ENCODE peak calls at places on chromosomes 4 and X, in eight cellular contexts. L is GM12878, H is right lobe of liver, E is tibial nerve, A is left ventricle myocardium inferior, C is MM.1S, P is A549, K is Panc1. J is an unnamed sample.
A peak's percentile ranks its signal among the peaks of the same experiment; 100 is the strongest.

GRCh38 chrX:130834830-130835229 is 68.2 kb downstream of the ENOX2 start:
- DNase-seq in L (no peak), H (no peak), E (no peak), A (no peak), C (no peak), P (no peak), K (no peak), J (no peak)

GRCh38 chr4:14667624-14668295 is 334.5 kb upstream of the CPEB2 start:
- DNase-seq in L (no peak), H (no peak), E (no peak), A (no peak), C (no peak), P (peak; percentile 35), K (no peak), J (no peak)

GRCh38 chrX:152138388-152138784 is at the start of gene MAGEA10:
- DNase-seq in L (no peak), H (no peak), E (no peak), A (no peak), C (no peak), P (no peak), K (no peak), J (no peak)

GRCh38 chr4:8274772-8275241 is 5.3 kb downstream of the HTRA3 start:
- DNase-seq in L (no peak), H (no peak), E (peak; percentile 83), A (peak; percentile 90), C (no peak), P (no peak), K (no peak), J (peak; percentile 86)

GRCh38 chrX:63128509-63128908 is 222.6 kb downstream of the SPIN4 start:
- DNase-seq in L (peak; percentile 53), H (peak; percentile 26), E (no peak), A (no peak), C (peak; percentile 59), P (peak; percentile 36), K (peak; percentile 12), J (no peak)

GRCh38 chr4:119709418-119709817 is 80.8 kb upstream of the PDE5A start:
- DNase-seq in L (no peak), H (no peak), E (no peak), A (no peak), C (no peak), P (no peak), K (no peak), J (no peak)

GRCh38 chr4:24802648-24803047 is 7.3 kb downstream of the SOD3 start:
- DNase-seq in L (no peak), H (no peak), E (no peak), A (no peak), C (peak; percentile 42), P (no peak), K (no peak), J (no peak)

GRCh38 chrX:1486177-1486576 is 33.5 kb upstream of the ASMTL start:
- DNase-seq in L (no peak), H (no peak), E (no peak), A (no peak), C (no peak), P (no peak), K (no peak), J (no peak)

GRCh38 chr4:53555111-53555510 is 36.2 kb downstream of the LNX1 start:
- DNase-seq in L (no peak), H (no peak), E (no peak), A (no peak), C (no peak), P (no peak), K (no peak), J (no peak)

GRCh38 chr4:121599049-121599448 is 97.7 kb downstream of the ANXA5 start:
- DNase-seq in L (no peak), H (no peak), E (no peak), A (no peak), C (no peak), P (no peak), K (no peak), J (no peak)

GRCh38 chr4:121593760-121594159 is 103.0 kb downstream of the ANXA5 start:
- DNase-seq in L (no peak), H (no peak), E (no peak), A (no peak), C (no peak), P (no peak), K (no peak), J (no peak)

GRCh38 chr4:121597346-121597934 is 99.3 kb downstream of the ANXA5 start:
- DNase-seq in L (no peak), H (no peak), E (no peak), A (no peak), C (no peak), P (no peak), K (no peak), J (no peak)

DNA sequence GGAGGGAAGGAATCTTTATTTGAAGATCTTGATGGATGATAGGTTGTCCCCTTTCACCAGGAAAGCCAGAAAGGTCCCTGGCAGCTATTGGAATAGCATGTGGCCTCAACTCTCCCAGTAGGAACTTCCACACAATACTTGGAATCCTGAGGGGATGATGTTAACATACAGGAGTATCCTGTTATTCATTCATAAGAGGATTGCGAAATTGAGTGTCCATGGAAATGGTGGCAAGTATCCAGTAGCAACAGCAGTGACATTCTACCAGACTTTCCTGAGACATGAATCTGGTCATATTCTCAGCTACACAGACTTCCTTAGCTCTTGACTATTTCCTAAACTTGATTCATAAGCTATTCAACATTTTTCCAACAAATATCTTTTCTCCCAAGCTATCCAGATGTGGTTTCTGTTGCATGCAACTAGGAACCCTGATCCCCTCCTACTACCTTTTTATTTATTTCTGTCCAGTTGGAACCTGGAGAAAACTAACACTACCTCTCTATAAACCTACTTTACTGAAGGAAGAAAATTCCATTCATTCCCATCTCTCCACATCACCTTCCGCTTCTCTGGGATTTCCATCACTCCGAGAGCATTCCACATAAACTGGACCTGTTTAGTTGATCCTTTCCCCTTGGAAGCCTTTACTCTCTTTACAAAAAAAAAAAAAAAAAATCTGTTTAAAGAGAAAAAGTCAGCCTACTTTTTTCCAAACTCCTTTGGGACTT is 101.8 kb downstream of the ANXA5 start:
- DNase-seq in L (no peak), H (no peak), E (peak; percentile 50), A (no peak), C (no peak), P (peak; percentile 2), K (no peak), J (no peak)
- H3K27ac ChIP-seq in L (no peak overlapping the region), H (no peak overlapping the region), E (no peak overlapping the region), A (peak overlapping the region; percentile 82), C (no peak overlapping the region), P (no peak overlapping the region), K (no peak overlapping the region), J (no peak overlapping the region)

GRCh38 chrX:138771042-138771441 is 59.5 kb upstream of the FGF13 start:
- DNase-seq in L (no peak), H (no peak), E (no peak), A (no peak), C (no peak), P (no peak), K (no peak), J (no peak)

GRCh38 chrX:138769918-138770317 is 58.4 kb upstream of the FGF13 start:
- DNase-seq in L (no peak), H (no peak), E (no peak), A (no peak), C (no peak), P (no peak), K (no peak), J (no peak)

GRCh38 chrX:138777230-138777629 is 65.7 kb upstream of the FGF13 start:
- DNase-seq in L (no peak), H (no peak), E (no peak), A (no peak), C (no peak), P (no peak), K (no peak), J (no peak)

GRCh38 chrX:138775501-138775900 is 64.0 kb upstream of the FGF13 start:
- DNase-seq in L (no peak), H (no peak), E (no peak), A (no peak), C (peak; percentile 41), P (peak; percentile 26), K (no peak), J (no peak)
- TF ChIP-seq CTCF in L (peak; percentile 18), H (peak; percentile 53), E (peak; percentile 29), A (peak; percentile 50), C (peak; percentile 49), P (peak; percentile 35), K (peak; percentile 59), J (peak; percentile 29)

GRCh38 chrX:42954880-42955279 is 176.9 kb upstream of the PPP1R2C start:
- DNase-seq in L (no peak), H (no peak), E (no peak), A (no peak), C (no peak), P (no peak), K (no peak), J (no peak)
- H3K27ac ChIP-seq in L (peak overlapping the region; percentile 65), H (no peak overlapping the region), E (no peak overlapping the region), A (no peak overlapping the region), C (peak overlapping the region; percentile 57), P (no peak overlapping the region), K (no peak overlapping the region), J (no peak overlapping the region)

DNA sequence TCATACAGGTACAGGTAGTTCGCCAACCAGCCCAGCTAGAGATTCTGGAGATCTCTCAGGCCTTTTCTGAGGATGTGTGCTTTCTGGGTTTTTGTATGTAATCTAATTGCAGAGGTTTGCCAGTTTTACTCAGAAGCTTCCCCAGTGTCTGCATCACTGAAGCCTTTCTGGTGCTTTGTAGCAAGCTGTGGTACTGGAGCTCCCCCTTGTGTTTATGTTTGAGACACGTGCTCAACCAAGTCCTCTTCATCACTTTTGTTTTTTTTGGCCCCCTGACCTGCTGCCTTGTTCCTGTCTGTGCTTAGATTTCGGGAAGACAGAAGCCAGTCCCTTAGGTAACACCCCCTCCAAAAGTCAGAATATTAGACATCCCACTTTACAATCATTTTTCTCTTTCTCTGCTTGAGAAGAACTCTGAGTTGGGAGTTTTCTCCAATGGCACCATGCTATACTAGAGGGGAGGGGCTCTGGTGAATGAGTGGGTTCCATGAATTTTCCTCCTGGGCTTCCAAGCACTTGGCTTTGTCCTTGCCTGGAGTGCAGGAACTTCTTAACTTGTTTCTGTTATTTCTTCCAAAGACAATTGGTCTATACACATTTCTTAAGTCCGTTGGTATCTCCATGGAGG is 128.4 kb upstream of the TBC1D9 start:
- DNase-seq in L (peak; percentile 9), H (no peak), E (peak; percentile 48), A (no peak), C (peak; percentile 78), P (peak; percentile 67), K (peak; percentile 45), J (no peak)
- TF ChIP-seq CTCF in L (peak; percentile 77), H (peak; percentile 69), E (peak; percentile 28), A (peak; percentile 74), C (peak; percentile 89), P (peak; percentile 54), K (peak; percentile 80), J (peak; percentile 46)

GRCh38 chr4:158671665-158671914 is at the start of gene C4orf46:
- DNase-seq in L (no peak), H (no peak), E (no peak), A (no peak), C (no peak), P (no peak), K (no peak), J (no peak)
- H3K27ac ChIP-seq in L (peak within 1 kb of the TSS; percentile 85), H (peak within 1 kb of the TSS; percentile 99), E (peak within 1 kb of the TSS; percentile 92), A (peak within 1 kb of the TSS; percentile 99), C (peak within 1 kb of the TSS; percentile 90), P (peak within 1 kb of the TSS; percentile 88), K (peak within 1 kb of the TSS; percentile 86), J (peak within 1 kb of the TSS; percentile 96)

GRCh38 chr4:118035309-118035708 is 1.0 kb downstream of the NDST3 start:
- DNase-seq in L (no peak), H (no peak), E (no peak), A (no peak), C (no peak), P (no peak), K (no peak), J (no peak)
- TF ChIP-seq CTCF in L (no peak), H (no peak), E (no peak), A (no peak), C (no peak), P (no peak), K (no peak), J (no peak)

J was measured in tibial artery.